ENCODE peak calls at places on chromosomes 7 and 10, in four cellular contexts. R is GM12878, O is K562, E is HL-60. K is an unnamed sample.

GRCh38 chr10:24208661-24209420 is at the start of gene KIAA1217:
- DNase-seq in O (no peak), E (no peak), R (no peak), K (no peak)

GRCh38 chr10:130810856-130811255 is 500.7 kb downstream of the TCERG1L start:
- DNase-seq in O (no peak), R (no peak), E (no peak), K (no peak)

GRCh38 chr10:58431903-58432302 is 46.7 kb downstream of the TFAM start:
- DNase-seq in R (no peak), E (no peak), O (no peak), K (no peak)

GRCh38 chr7:668139-668871 is 58.2 kb upstream of the DNAAF5 start:
- DNase-seq in O (no peak), R (no peak), E (no peak), K (no peak)

GRCh38 chr10:99524736-99525380 is 7.9 kb upstream of the NKX2-3 start:
- DNase-seq in O (no peak), E (no peak), R (no peak), K (no peak)

GRCh38 chr7:47814905-47815613 is 133.2 kb downstream of the PKD1L1 start:
- DNase-seq in O (no peak), E (no peak), R (no peak), K (no peak)

GRCh38 chr7:78435355-78435754 is 636.8 kb downstream of the PHTF2 start:
- DNase-seq in O (no peak), R (no peak), E (no peak), K (no peak)

GRCh38 chr7:37281368-37282092 is 167.1 kb downstream of the ELMO1 start:
- DNase-seq in E (no peak), R (no peak), O (no peak), K (no peak)

GRCh38 chr7:132171130-132171576 is 405.1 kb downstream of the PLXNA4 start:
- DNase-seq in O (no peak), E (no peak), R (no peak), K (no peak)

GRCh38 chr10:5466451-5466996 is 32.8 kb downstream of the CALML5 start:
- DNase-seq in R (no peak), O (peak), E (no peak), K (no peak)
- TF ChIP-seq SPI1 in R (no peak), O (no peak), E (no peak), K (no peak)

GRCh38 chr10:31554556-31554955 is 235.5 kb downstream of the ZEB1 start:
- DNase-seq in O (no peak), R (peak), E (no peak), K (no peak)
- TF ChIP-seq SPI1 in O (no peak), R (no peak), E (no peak), K (no peak)

DNA sequence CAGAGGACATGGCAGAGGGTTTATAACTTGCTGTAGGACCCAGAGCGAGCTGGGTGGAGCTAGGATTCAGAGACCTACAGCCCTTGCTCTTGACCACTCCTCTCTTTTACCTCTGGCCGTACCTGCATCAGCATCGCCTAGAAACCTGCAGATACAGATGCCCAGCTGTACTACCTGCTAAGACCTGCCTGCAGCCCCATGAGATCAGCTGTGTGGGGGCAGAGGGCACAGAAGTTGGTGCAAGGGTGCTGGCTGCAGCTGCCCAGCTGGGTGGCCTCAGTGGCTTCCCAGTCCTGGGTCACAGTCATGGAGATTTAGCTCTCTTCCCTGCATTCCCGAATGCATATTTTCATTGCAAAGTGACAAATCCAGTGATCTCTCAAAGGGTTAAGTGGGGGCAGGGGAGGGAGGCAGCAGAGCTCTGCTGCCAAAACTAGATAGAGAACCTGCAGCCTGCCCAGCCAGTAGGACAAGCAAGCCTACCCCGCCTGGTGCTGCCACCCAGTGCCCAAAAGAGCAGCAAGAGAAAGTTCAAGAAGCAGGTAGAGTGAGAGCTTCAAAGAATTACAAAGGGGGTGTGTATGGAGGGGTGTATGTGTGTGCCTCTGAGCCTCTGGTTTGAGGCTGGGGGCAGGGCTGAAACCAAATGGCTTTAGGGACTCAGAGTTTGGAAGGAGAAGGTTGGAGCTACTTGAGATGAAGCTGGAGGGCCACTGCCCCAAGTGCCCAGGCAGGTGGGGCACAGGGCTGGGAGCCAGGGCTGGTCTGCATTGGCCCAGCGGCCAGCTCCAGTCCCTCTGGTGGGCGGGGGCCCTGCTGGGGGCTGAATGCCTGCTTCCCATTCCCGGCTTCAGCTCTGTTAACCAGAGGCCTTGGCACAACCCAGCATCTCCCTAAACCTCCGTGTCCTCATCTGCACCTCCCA is 6.8 kb downstream of the FAM241B start:
- DNase-seq in O (no peak), E (peak), R (no peak), K (no peak)
- TF ChIP-seq SPI1 in O (no peak), E (no peak), R (no peak), K (no peak)

GRCh38 chr7:92325850-92326249 is 80.1 kb downstream of the ANKIB1 start:
- DNase-seq in O (no peak), E (no peak), R (no peak), K (no peak)
- TF ChIP-seq SPI1 in O (no peak), E (no peak), R (no peak), K (no peak)

GRCh38 chr10:42859256-42859655 is 76.7 kb downstream of the BMS1 start:
- DNase-seq in R (no peak), O (no peak), E (no peak), K (no peak)
- TF ChIP-seq SPI1 in R (no peak), O (no peak), E (no peak), K (no peak)

GRCh38 chr10:119567978-119568377 is 25.5 kb upstream of the RGS10 start:
- DNase-seq in O (no peak), R (no peak), E (no peak), K (peak)

GRCh38 chr10:119562097-119562496 is 19.6 kb upstream of the RGS10 start:
- DNase-seq in O (no peak), R (no peak), E (no peak), K (no peak)
- TF ChIP-seq SPI1 in O (no peak), R (no peak), E (no peak), K (no peak)